ENCODE peak calls at places on chromosomes 5 and 9, in ten cellular contexts. U is H9, W is lung microvascular endothelial cell, H is WERI-Rb-1, E is KBM-7, L is GDM1, Q is Right ventricle myocardium superior, Y is stomach, Z is RPMI7951, T is naive B cell. V is an unnamed sample.

GRCh38 chr5:133460172-133460758 is 152.1 kb downstream of the FSTL4 start:
- DNase-seq in Q (no peak), Z (no peak), Y (no peak), T (peak; percentile 2), W (peak; percentile 29), H (peak; percentile 65), U (peak; percentile 79), L (no peak), E (peak; percentile 19), V (no peak)

GRCh38 chr9:70478963-70479641 is 64.6 kb upstream of the KLF9 start:
- DNase-seq in H (no peak), L (no peak), U (no peak), Q (no peak), Y (peak; percentile 75), Z (no peak), E (no peak), T (no peak), W (no peak), V (peak; percentile 87)

GRCh38 chr5:135365281-135365680 is 33.8 kb downstream of the MACROH2A1 start:
- DNase-seq in E (no peak), U (no peak), H (no peak), Y (no peak), Z (no peak), L (no peak), Q (no peak), T (no peak), W (no peak), V (no peak)

GRCh38 chr5:143161893-143162520 is 241.5 kb downstream of the NR3C1 start:
- DNase-seq in Q (no peak), Y (peak; percentile 45), U (no peak), H (no peak), T (no peak), Z (peak; percentile 29), L (no peak), W (no peak), E (no peak), V (peak; percentile 86)

GRCh38 chr9:95425910-95426551 is 90.7 kb downstream of the PTCH1 start:
- DNase-seq in U (no peak), T (no peak), Q (no peak), Z (peak; percentile 18), Y (no peak), H (peak; percentile 32), E (no peak), W (peak; percentile 8), L (no peak), V (no peak)

GRCh38 chr5:5306696-5307095 is 115.8 kb upstream of the ICE1 start:
- DNase-seq in W (no peak), U (no peak), H (no peak), Q (no peak), Z (peak; percentile 89), Y (no peak), T (no peak), E (no peak), L (no peak), V (peak; percentile 22)

GRCh38 chr5:138874771-138875628 is at the start of gene LRRTM2:
- DNase-seq in W (peak; percentile 85), Y (no peak), H (peak; percentile 70), L (no peak), U (no peak), Z (peak; percentile 80), E (no peak), T (no peak), Q (no peak), V (peak; percentile 73)

GRCh38 chr5:177387405-177387804 is 3.2 kb downstream of the SLC34A1 start:
- DNase-seq in Z (no peak), T (no peak), L (no peak), Q (no peak), W (no peak), Y (no peak), U (no peak), E (no peak), H (no peak), V (no peak)

GRCh38 chr9:132811985-132812384 is 66.1 kb downstream of the AK8 start:
- DNase-seq in E (no peak), U (no peak), Q (no peak), Z (no peak), H (no peak), T (no peak), W (no peak), Y (no peak), L (no peak), V (no peak)

V was measured in fibroblast of gingiva.